ENCODE peak calls at places on chromosomes 11 and 22, in eight cellular contexts. Q, S, W, A, L, X, P and B are unnamed samples.

GRCh38 chr22:46084943-46085830 is 65.1 kb upstream of the PPARA start:
- DNase-seq in Q (no peak), S (no peak), L (peak), P (no peak), X (no peak), A (peak), W (peak), B (peak)

GRCh38 chr11:132838621-132839020 is 693.7 kb downstream of the OPCML start:
- DNase-seq in W (no peak), L (no peak), Q (no peak), S (no peak), P (no peak), X (no peak), A (peak), B (peak)

GRCh38 chr11:67439321-67440228 is 2.1 kb upstream of the PTPRCAP start:
- DNase-seq in P (no peak), W (no peak), S (no peak), L (peak), Q (peak), A (peak), X (peak), B (peak)

GRCh38 chr11:110730773-110731172 is 18.5 kb upstream of the ARHGAP20 start:
- DNase-seq in X (no peak), L (no peak), W (no peak), A (no peak), Q (no peak), S (no peak), P (no peak), B (no peak)

GRCh38 chr11:97756571-97757335 is 1264.0 kb upstream of the CNTN5 start:
- DNase-seq in S (no peak), P (no peak), A (peak), X (no peak), L (no peak), W (no peak), Q (no peak), B (no peak)

GRCh38 chr22:19884954-19885751 is 30.5 kb upstream of the GNB1L start:
- DNase-seq in L (no peak), W (no peak), A (no peak), P (no peak), Q (no peak), S (no peak), X (no peak), B (no peak)

GRCh38 chr11:119108151-119108856 is 1.2 kb downstream of the C2CD2L start:
- DNase-seq in X (peak), L (peak), P (no peak), S (no peak), A (peak), Q (peak), W (peak), B (peak)

GRCh38 chr11:66543263-66544107 is 2.4 kb downstream of the ZDHHC24 start:
- DNase-seq in S (peak), L (peak), A (peak), P (no peak), Q (peak), W (no peak), X (peak), B (peak)

GRCh38 chr11:57327721-57328120 is 3.0 kb upstream of the TNKS1BP1 start:
- DNase-seq in S (no peak), X (no peak), W (no peak), L (no peak), Q (no peak), P (no peak), A (no peak), B (no peak)